ENCODE peak calls at places on chromosomes 2 and 18, in six cellular contexts. X is mucosa of descending colon, E is lower lobe of right lung, K is NCI-H774, U is OCI-LY7, F is AG08396. T is an unnamed sample.

GRCh38 chr18:5646739-5647138 is 102.9 kb upstream of the EPB41L3 start:
- DNase-seq in X (no peak), E (no peak), K (no peak), U (no peak), F (no peak), T (no peak)

GRCh38 chr2:96869824-96870630 is at the start of gene SEMA4C:
- DNase-seq in X (no peak), E (peak; percentile 70), K (peak; percentile 55), U (no peak), F (peak; percentile 70), T (peak; percentile 89)

GRCh38 chr18:76602169-76602568 is 107.1 kb upstream of the ZNF516 start:
- DNase-seq in X (no peak), E (no peak), K (no peak), U (no peak), F (no peak), T (no peak)

GRCh38 chr2:144132357-144132756 is 387.6 kb downstream of the ZEB2 start:
- DNase-seq in X (no peak), E (no peak), K (no peak), U (no peak), F (peak; percentile 10), T (no peak)

GRCh38 chr2:159506179-159506578 is 110.2 kb downstream of the BAZ2B start:
- DNase-seq in X (no peak), E (no peak), K (no peak), U (no peak), F (no peak), T (no peak)

GRCh38 chr2:18834341-18834740 is 245.0 kb upstream of the NT5C1B start:
- DNase-seq in X (no peak), E (no peak), K (no peak), U (no peak), F (peak; percentile 19), T (no peak)

GRCh38 chr2:5766051-5766450 is 73.9 kb downstream of the SOX11 start:
- DNase-seq in X (no peak), E (no peak), K (no peak), U (no peak), F (peak; percentile 8), T (no peak)

GRCh38 chr2:224638338-224638823 is 53.2 kb upstream of the CUL3 start:
- DNase-seq in X (no peak), E (no peak), K (peak; percentile 15), U (peak; percentile 77), F (no peak), T (no peak)

GRCh38 chr2:37838541-37839167 is 86.4 kb upstream of the RMDN2 start:
- DNase-seq in X (no peak), E (no peak), K (no peak), U (no peak), F (no peak), T (no peak)

GRCh38 chr18:23136326-23137092 is 1.2 kb downstream of the CABLES1 start:
- DNase-seq in X (peak; percentile 61), E (peak; percentile 71), K (no peak), U (no peak), F (peak; percentile 70), T (peak; percentile 90)

GRCh38 chr2:213232649-213233437 is 51.4 kb upstream of the SPAG16 start:
- DNase-seq in X (no peak), E (no peak), K (no peak), U (peak; percentile 99), F (no peak), T (no peak)

GRCh38 chr2:38245114-38245641 is 131.9 kb downstream of the ATL2 start:
- DNase-seq in X (no peak), E (no peak), K (no peak), U (peak; percentile 4), F (no peak), T (no peak)

GRCh38 chr18:33034941-33035340 is 262.1 kb upstream of the KLHL14 start:
- DNase-seq in X (no peak), E (no peak), K (no peak), U (no peak), F (no peak), T (no peak)

GRCh38 chr2:202069189-202070050 is 3.6 kb upstream of the KIAA2012 start:
- DNase-seq in X (peak; percentile 80), E (no peak), K (no peak), U (no peak), F (no peak), T (no peak)

GRCh38 chr2:58520903-58521302 is 279.8 kb upstream of the FANCL start:
- DNase-seq in X (no peak), E (no peak), K (no peak), U (no peak), F (no peak), T (no peak)

GRCh38 chr18:31942301-31942998 is 478 bp downstream of the TRAPPC8 start:
- DNase-seq in X (peak; percentile 73), E (peak; percentile 73), K (no peak), U (peak; percentile 19), F (peak; percentile 65), T (peak; percentile 84)